ENCODE peak calls at places on chromosome 11, in five cellular contexts. One of them, this sample, is unnamed.

GRCh38 chr11:17740649-17741235 is 6.2 kb downstream of the KCNC1 start:
- DNase-seq in Right ventricle myocardium superior: no peak
- DNase-seq in pons: no peak
- DNase-seq in B cell: no peak
- DNase-seq in MCF 10A: no peak
- DNase-seq in this sample: peak; percentile 36

GRCh38 chr11:122664188-122664587 is 8.7 kb downstream of the UBASH3B start:
- DNase-seq in B cell: no peak
- DNase-seq in pons: no peak
- DNase-seq in MCF 10A: no peak
- DNase-seq in Right ventricle myocardium superior: no peak
- DNase-seq in this sample: no peak

GRCh38 chr11:2797181-2797711 is 88.3 kb downstream of the CDKN1C start:
- DNase-seq in Right ventricle myocardium superior: peak; percentile 17
- DNase-seq in MCF 10A: no peak
- DNase-seq in B cell: peak; percentile 36
- DNase-seq in pons: no peak
- DNase-seq in this sample: no peak

GRCh38 chr11:1770528-1770927 is 6.8 kb upstream of the CTSD start:
- DNase-seq in Right ventricle myocardium superior: peak; percentile 43
- DNase-seq in MCF 10A: no peak
- DNase-seq in pons: no peak
- DNase-seq in B cell: no peak
- DNase-seq in this sample: no peak

GRCh38 chr11:118679483-118679882 is at the start of gene TREH:
- DNase-seq in pons: no peak
- DNase-seq in MCF 10A: no peak
- DNase-seq in B cell: peak; percentile 35
- DNase-seq in Right ventricle myocardium superior: no peak
- DNase-seq in this sample: no peak

GRCh38 chr11:84558085-84558905 is 1068.8 kb downstream of the DLG2 start:
- DNase-seq in B cell: no peak
- DNase-seq in Right ventricle myocardium superior: no peak
- DNase-seq in pons: peak; percentile 70
- DNase-seq in MCF 10A: peak; percentile 57
- DNase-seq in this sample: no peak

GRCh38 chr11:121929581-121929980 is 186.4 kb downstream of the BLID start:
- DNase-seq in pons: peak; percentile 78
- DNase-seq in B cell: no peak
- DNase-seq in Right ventricle myocardium superior: peak; percentile 55
- DNase-seq in MCF 10A: no peak
- DNase-seq in this sample: no peak

GRCh38 chr11:134531331-134532135 is 119.5 kb upstream of the B3GAT1 start:
- DNase-seq in MCF 10A: no peak
- DNase-seq in pons: no peak
- DNase-seq in B cell: no peak
- DNase-seq in Right ventricle myocardium superior: no peak
- DNase-seq in this sample: peak; percentile 26

GRCh38 chr11:87666730-87667129 is 508.5 kb downstream of the RAB38 start:
- DNase-seq in B cell: no peak
- DNase-seq in pons: no peak
- DNase-seq in MCF 10A: no peak
- DNase-seq in Right ventricle myocardium superior: no peak
- DNase-seq in this sample: no peak

GRCh38 chr11:47924184-47924671 is 56.1 kb upstream of the PTPRJ start:
- DNase-seq in pons: no peak
- DNase-seq in MCF 10A: peak; percentile 42
- DNase-seq in Right ventricle myocardium superior: no peak
- DNase-seq in B cell: no peak
- DNase-seq in this sample: no peak

GRCh38 chr11:2813141-2813908 is 72.2 kb downstream of the CDKN1C start:
- DNase-seq in pons: no peak
- DNase-seq in Right ventricle myocardium superior: peak; percentile 30
- DNase-seq in MCF 10A: no peak
- DNase-seq in B cell: no peak
- DNase-seq in this sample: no peak

GRCh38 chr11:69375316-69376154 is 81.6 kb downstream of the MYEOV start:
- DNase-seq in MCF 10A: no peak
- DNase-seq in Right ventricle myocardium superior: peak; percentile 33
- DNase-seq in B cell: peak; percentile 30
- DNase-seq in pons: no peak
- DNase-seq in this sample: no peak

GRCh38 chr11:17597770-17598169 is 50.7 kb downstream of the OTOG start:
- DNase-seq in MCF 10A: no peak
- DNase-seq in pons: no peak
- DNase-seq in B cell: no peak
- DNase-seq in Right ventricle myocardium superior: no peak
- DNase-seq in this sample: no peak

GRCh38 chr11:106286881-106287504 is 209.5 kb downstream of the AASDHPPT start:
- DNase-seq in pons: no peak
- DNase-seq in MCF 10A: no peak
- DNase-seq in Right ventricle myocardium superior: no peak
- DNase-seq in B cell: no peak
- DNase-seq in this sample: no peak

GRCh38 chr11:107928767-107929507 is 689 bp downstream of the RAB39A start:
- DNase-seq in pons: peak; percentile 50
- DNase-seq in B cell: peak; percentile 41
- DNase-seq in MCF 10A: no peak
- DNase-seq in Right ventricle myocardium superior: peak; percentile 46
- DNase-seq in this sample: peak; percentile 29

GRCh38 chr11:11117730-11118129 is 235.3 kb downstream of the CSNK2A3 start:
- DNase-seq in MCF 10A: no peak
- DNase-seq in B cell: no peak
- DNase-seq in pons: no peak
- DNase-seq in Right ventricle myocardium superior: no peak
- DNase-seq in this sample: no peak

GRCh38 chr11:60855726-60856633 is at the start of gene PTGDR2:
- DNase-seq in B cell: no peak
- DNase-seq in MCF 10A: no peak
- DNase-seq in pons: no peak
- DNase-seq in Right ventricle myocardium superior: no peak
- DNase-seq in this sample: no peak

GRCh38 chr11:105000167-105000566 is 22.8 kb downstream of the CASP5 start:
- DNase-seq in Right ventricle myocardium superior: no peak
- DNase-seq in MCF 10A: no peak
- DNase-seq in B cell: no peak
- DNase-seq in pons: no peak
- DNase-seq in this sample: no peak

GRCh38 chr11:47216141-47216798 is 1.5 kb downstream of the DDB2 start:
- DNase-seq in MCF 10A: peak; percentile 85
- DNase-seq in Right ventricle myocardium superior: no peak
- DNase-seq in B cell: peak; percentile 62
- DNase-seq in pons: peak; percentile 11
- DNase-seq in this sample: peak; percentile 41

GRCh38 chr11:114738954-114739353 is 60.6 kb downstream of the NXPE2 start:
- DNase-seq in Right ventricle myocardium superior: peak; percentile 36
- DNase-seq in pons: peak; percentile 40
- DNase-seq in MCF 10A: peak; percentile 63
- DNase-seq in B cell: peak; percentile 47
- DNase-seq in this sample: peak; percentile 42

GRCh38 chr11:12841946-12842630 is 167.0 kb upstream of the RASSF10 start:
- DNase-seq in B cell: no peak
- DNase-seq in MCF 10A: peak; percentile 62
- DNase-seq in Right ventricle myocardium superior: no peak
- DNase-seq in pons: peak; percentile 49
- DNase-seq in this sample: no peak

GRCh38 chr11:121426476-121427454 is 25.3 kb upstream of the SORL1 start:
- DNase-seq in Right ventricle myocardium superior: peak; percentile 71
- DNase-seq in B cell: peak; percentile 55
- DNase-seq in pons: no peak
- DNase-seq in MCF 10A: no peak
- DNase-seq in this sample: peak; percentile 46

GRCh38 chr11:119380160-119380815 is 1.2 kb downstream of the USP2 start:
- DNase-seq in pons: no peak
- DNase-seq in B cell: peak; percentile 32
- DNase-seq in Right ventricle myocardium superior: no peak
- DNase-seq in MCF 10A: no peak
- DNase-seq in this sample: no peak

GRCh38 chr11:73209892-73210291 is 8.2 kb upstream of the P2RY2 start:
- DNase-seq in Right ventricle myocardium superior: no peak
- DNase-seq in B cell: no peak
- DNase-seq in pons: no peak
- DNase-seq in MCF 10A: no peak
- DNase-seq in this sample: no peak

GRCh38 chr11:119373917-119374631 is 7.4 kb downstream of the USP2 start:
- DNase-seq in pons: peak; percentile 92
- DNase-seq in Right ventricle myocardium superior: peak; percentile 81
- DNase-seq in B cell: peak; percentile 34
- DNase-seq in MCF 10A: peak; percentile 81
- DNase-seq in this sample: peak; percentile 90